ENCODE peak calls at places on chromosome 12, in four cellular contexts. One of them, this sample, is unnamed.

GRCh38 chr12:105986779-105987686 is 151.7 kb downstream of the NUAK1 start:
- DNase-seq in heart left ventricle: no peak
- DNase-seq in activated T-cell treated with anti-CD3 and anti-CD28 coated beads for 24 hours: no peak
- DNase-seq in HuH-7: no peak
- DNase-seq in this sample: no peak

GRCh38 chr12:1918875-1919236 is 404 bp upstream of the CACNA2D4 start:
- DNase-seq in activated T-cell treated with anti-CD3 and anti-CD28 coated beads for 24 hours: no peak
- DNase-seq in heart left ventricle: no peak
- DNase-seq in HuH-7: peak
- DNase-seq in this sample: no peak

GRCh38 chr12:130583317-130583716 is 132.8 kb downstream of the RIMBP2 start:
- DNase-seq in activated T-cell treated with anti-CD3 and anti-CD28 coated beads for 24 hours: no peak
- DNase-seq in heart left ventricle: no peak
- DNase-seq in HuH-7: no peak
- DNase-seq in this sample: no peak

GRCh38 chr12:97159397-97159796 is 252.3 kb downstream of the NEDD1 start:
- DNase-seq in activated T-cell treated with anti-CD3 and anti-CD28 coated beads for 24 hours: no peak
- DNase-seq in heart left ventricle: no peak
- DNase-seq in HuH-7: peak
- DNase-seq in this sample: no peak

GRCh38 chr12:108734200-108734906 is 3.0 kb upstream of the CORO1C start:
- DNase-seq in HuH-7: peak
- DNase-seq in activated T-cell treated with anti-CD3 and anti-CD28 coated beads for 24 hours: no peak
- DNase-seq in heart left ventricle: no peak
- DNase-seq in this sample: no peak

GRCh38 chr12:74170645-74171477 is 366.8 kb upstream of the ATXN7L3B start:
- DNase-seq in heart left ventricle: no peak
- DNase-seq in HuH-7: no peak
- DNase-seq in activated T-cell treated with anti-CD3 and anti-CD28 coated beads for 24 hours: no peak
- DNase-seq in this sample: peak

GRCh38 chr12:6262635-6263034 is 47.8 kb upstream of the PLEKHG6 start:
- DNase-seq in activated T-cell treated with anti-CD3 and anti-CD28 coated beads for 24 hours: no peak
- DNase-seq in HuH-7: no peak
- DNase-seq in heart left ventricle: no peak
- DNase-seq in this sample: no peak

GRCh38 chr12:29816869-29817730 is 33.4 kb upstream of the TMTC1 start:
- DNase-seq in activated T-cell treated with anti-CD3 and anti-CD28 coated beads for 24 hours: no peak
- DNase-seq in HuH-7: no peak
- DNase-seq in heart left ventricle: no peak
- DNase-seq in this sample: no peak

GRCh38 chr12:120916561-120916960 is 12.4 kb upstream of the SPPL3 start:
- DNase-seq in heart left ventricle: no peak
- DNase-seq in HuH-7: no peak
- DNase-seq in activated T-cell treated with anti-CD3 and anti-CD28 coated beads for 24 hours: no peak
- DNase-seq in this sample: no peak

GRCh38 chr12:117671734-117672133 is 297.1 kb downstream of the KSR2 start:
- DNase-seq in HuH-7: peak
- DNase-seq in activated T-cell treated with anti-CD3 and anti-CD28 coated beads for 24 hours: no peak
- DNase-seq in heart left ventricle: no peak
- DNase-seq in this sample: peak

GRCh38 chr12:132170094-132170636 is 25.9 kb downstream of the NOC4L start:
- DNase-seq in heart left ventricle: peak
- DNase-seq in activated T-cell treated with anti-CD3 and anti-CD28 coated beads for 24 hours: no peak
- DNase-seq in HuH-7: no peak
- DNase-seq in this sample: peak